ENCODE peak calls at places on chromosomes 4 and X, in nine cellular contexts. E is activated CD4-positive, alpha-beta T cell treated with anti-CD3 and anti-CD28 coated beads for 4 hours; T is M059J; Y is nucleus accumbens; D is omental fat pad; K is AG20443; F is ACHN; R is activated CD8-positive, alpha-beta memory T cell treated with anti-CD3 and anti-CD28 coated beads, Interleukin-2, amount 50 U/mL, for 48 hours; P is neuronal stem cell. W is an unnamed sample.

GRCh38 chr4:166134285-166134684 is 261.2 kb downstream of the TLL1 start:
- DNase-seq in R (no peak), E (no peak), F (no peak), T (no peak), P (no peak), D (no peak), Y (no peak), K (no peak), W (no peak)

GRCh38 chr4:82801910-82802521 is 3.4 kb upstream of the SCD5 start:
- DNase-seq in E (no peak), R (no peak), Y (no peak), F (peak; percentile 25), K (no peak), D (no peak), P (no peak), T (peak; percentile 51), W (no peak)

GRCh38 chrX:115344885-115345653 is 55.6 kb downstream of the LUZP4 start:
- DNase-seq in R (no peak), E (no peak), T (peak; percentile 99), F (peak; percentile 72), D (peak; percentile 55), P (peak; percentile 18), Y (peak; percentile 11), K (peak; percentile 86), W (peak; percentile 97)

GRCh38 chr4:185997287-185997686 is 71.7 kb upstream of the TLR3 start:
- DNase-seq in K (no peak), D (no peak), F (no peak), Y (no peak), T (no peak), R (no peak), P (no peak), E (no peak), W (no peak)

GRCh38 chr4:38177035-38177791 is 217.0 kb downstream of the PTTG2 start:
- DNase-seq in E (peak; percentile 40), Y (no peak), P (no peak), D (no peak), T (peak; percentile 70), K (peak; percentile 22), F (no peak), R (peak; percentile 70), W (no peak)

GRCh38 chr4:122827258-122827887 is 742 bp downstream of the FGF2 start:
- DNase-seq in T (peak; percentile 41), E (peak; percentile 2), Y (no peak), K (peak; percentile 69), F (peak; percentile 37), P (peak; percentile 23), R (peak; percentile 77), D (no peak), W (peak; percentile 86)

GRCh38 chr4:8379771-8380170 is 60.8 kb downstream of the ACOX3 start:
- DNase-seq in R (no peak), F (no peak), D (no peak), K (no peak), T (no peak), P (no peak), Y (no peak), E (no peak), W (no peak)

GRCh38 chrX:134186362-134187121 is 50.4 kb upstream of the CCDC160 start:
- DNase-seq in Y (no peak), E (peak; percentile 47), K (no peak), D (no peak), R (peak; percentile 58), T (peak; percentile 25), P (no peak), F (no peak), W (no peak)

GRCh38 chr4:156109943-156110925 is 156.6 kb upstream of the CTSO start:
- DNase-seq in Y (no peak), E (no peak), T (peak; percentile 21), F (no peak), P (no peak), D (no peak), R (no peak), K (peak; percentile 59), W (no peak)

GRCh38 chr4:148986951-148987350 is 544.7 kb upstream of the NR3C2 start:
- DNase-seq in P (no peak), Y (no peak), T (no peak), F (no peak), E (no peak), R (no peak), D (no peak), K (no peak), W (no peak)

GRCh38 chrX:103248553-103248952 is 6.4 kb downstream of the TCEAL8 start:
- DNase-seq in E (no peak), K (peak; percentile 3), P (no peak), R (no peak), Y (no peak), D (no peak), F (peak; percentile 24), T (peak; percentile 22), W (no peak)

GRCh38 chr4:182917182-182918043 is at the start of gene DCTD:
- DNase-seq in T (peak; percentile 61), E (peak; percentile 83), R (peak; percentile 86), K (peak; percentile 92), D (peak; percentile 43), F (peak; percentile 72), Y (peak; percentile 32), P (peak; percentile 70), W (peak; percentile 89)

GRCh38 chr4:140628016-140628415 is 59.3 kb upstream of the UCP1 start:
- DNase-seq in D (no peak), F (no peak), T (no peak), R (no peak), E (no peak), K (no peak), P (no peak), Y (no peak), W (no peak)

GRCh38 chrX:39730671-39731389 is 366.9 kb downstream of the BCOR start:
- DNase-seq in P (peak; percentile 21), T (peak; percentile 91), K (peak; percentile 82), F (peak; percentile 33), D (peak; percentile 27), R (peak; percentile 68), E (peak; percentile 50), Y (no peak), W (peak; percentile 87)

GRCh38 chr4:121138014-121138413 is 26.1 kb downstream of the TNIP3 start:
- DNase-seq in R (peak; percentile 62), D (no peak), P (no peak), E (peak; percentile 45), T (no peak), Y (no peak), K (no peak), F (no peak), W (no peak)